ENCODE peak calls at places on chromosomes 5 and 9, in ten cellular contexts. One of them, this sample, is unnamed.

GRCh38 chr9:89879711-89880110 is 274.9 kb downstream of the GADD45G start:
- DNase-seq in AML-193: no peak
- DNase-seq in activated CD4-positive, alpha-beta T cell treated with anti-CD3 and anti-CD28 coated beads for 1 hour: no peak
- DNase-seq in PC-9: no peak
- DNase-seq in HS-5: no peak
- DNase-seq in T-helper 9 cell: no peak
- DNase-seq in IMR-90: no peak
- DNase-seq in RCC 7860: no peak
- DNase-seq in activated naive CD4-positive, alpha-beta T cell treated with Interleukin-2 at 50 U/mL for 16 hours: no peak
- DNase-seq in activated T-cell treated with anti-CD3 and anti-CD28 coated beads for 1 hour: no peak
- DNase-seq in this sample: no peak

GRCh38 chr5:50655810-50656205 is 10.6 kb upstream of the PARP8 start:
- DNase-seq in AML-193: no peak
- DNase-seq in activated CD4-positive, alpha-beta T cell treated with anti-CD3 and anti-CD28 coated beads for 1 hour: no peak
- DNase-seq in PC-9: peak
- DNase-seq in HS-5: no peak
- DNase-seq in T-helper 9 cell: no peak
- DNase-seq in IMR-90: no peak
- DNase-seq in RCC 7860: no peak
- DNase-seq in activated naive CD4-positive, alpha-beta T cell treated with Interleukin-2 at 50 U/mL for 16 hours: no peak
- DNase-seq in activated T-cell treated with anti-CD3 and anti-CD28 coated beads for 1 hour: no peak
- DNase-seq in this sample: no peak

GRCh38 chr5:104347119-104347708 is 784.6 kb upstream of the NUDT12 start:
- DNase-seq in AML-193: peak
- DNase-seq in activated CD4-positive, alpha-beta T cell treated with anti-CD3 and anti-CD28 coated beads for 1 hour: no peak
- DNase-seq in PC-9: no peak
- DNase-seq in HS-5: no peak
- DNase-seq in T-helper 9 cell: no peak
- DNase-seq in IMR-90: peak
- DNase-seq in RCC 7860: no peak
- DNase-seq in activated naive CD4-positive, alpha-beta T cell treated with Interleukin-2 at 50 U/mL for 16 hours: no peak
- DNase-seq in activated T-cell treated with anti-CD3 and anti-CD28 coated beads for 1 hour: no peak
- DNase-seq in this sample: peak

GRCh38 chr5:1930880-1931589 is 48.3 kb upstream of the IRX4 start:
- DNase-seq in AML-193: no peak
- DNase-seq in activated CD4-positive, alpha-beta T cell treated with anti-CD3 and anti-CD28 coated beads for 1 hour: no peak
- DNase-seq in PC-9: no peak
- DNase-seq in HS-5: no peak
- DNase-seq in T-helper 9 cell: no peak
- DNase-seq in IMR-90: no peak
- DNase-seq in RCC 7860: no peak
- DNase-seq in activated naive CD4-positive, alpha-beta T cell treated with Interleukin-2 at 50 U/mL for 16 hours: no peak
- DNase-seq in activated T-cell treated with anti-CD3 and anti-CD28 coated beads for 1 hour: no peak
- DNase-seq in this sample: no peak

GRCh38 chr9:128414461-128414860 is 6.2 kb upstream of the CERCAM start:
- DNase-seq in AML-193: no peak
- DNase-seq in activated CD4-positive, alpha-beta T cell treated with anti-CD3 and anti-CD28 coated beads for 1 hour: no peak
- DNase-seq in PC-9: no peak
- DNase-seq in HS-5: no peak
- DNase-seq in T-helper 9 cell: no peak
- DNase-seq in IMR-90: no peak
- DNase-seq in RCC 7860: no peak
- DNase-seq in activated naive CD4-positive, alpha-beta T cell treated with Interleukin-2 at 50 U/mL for 16 hours: no peak
- DNase-seq in activated T-cell treated with anti-CD3 and anti-CD28 coated beads for 1 hour: no peak
- DNase-seq in this sample: no peak

GRCh38 chr5:92421937-92422336 is 1038.8 kb upstream of the ARRDC3 start:
- DNase-seq in AML-193: no peak
- DNase-seq in activated CD4-positive, alpha-beta T cell treated with anti-CD3 and anti-CD28 coated beads for 1 hour: no peak
- DNase-seq in PC-9: no peak
- DNase-seq in HS-5: no peak
- DNase-seq in T-helper 9 cell: no peak
- DNase-seq in IMR-90: no peak
- DNase-seq in RCC 7860: no peak
- DNase-seq in activated naive CD4-positive, alpha-beta T cell treated with Interleukin-2 at 50 U/mL for 16 hours: no peak
- DNase-seq in activated T-cell treated with anti-CD3 and anti-CD28 coated beads for 1 hour: no peak
- DNase-seq in this sample: peak

GRCh38 chr9:100595391-100596199 is 17.7 kb downstream of the CAVIN4 start:
- DNase-seq in AML-193: peak
- DNase-seq in activated CD4-positive, alpha-beta T cell treated with anti-CD3 and anti-CD28 coated beads for 1 hour: no peak
- DNase-seq in PC-9: peak
- DNase-seq in HS-5: peak
- DNase-seq in T-helper 9 cell: no peak
- DNase-seq in IMR-90: peak
- DNase-seq in RCC 7860: peak
- DNase-seq in activated naive CD4-positive, alpha-beta T cell treated with Interleukin-2 at 50 U/mL for 16 hours: no peak
- DNase-seq in activated T-cell treated with anti-CD3 and anti-CD28 coated beads for 1 hour: no peak
- DNase-seq in this sample: peak

GRCh38 chr5:143376911-143377838 is 26.3 kb downstream of the NR3C1 start:
- DNase-seq in AML-193: no peak
- DNase-seq in activated CD4-positive, alpha-beta T cell treated with anti-CD3 and anti-CD28 coated beads for 1 hour: no peak
- DNase-seq in PC-9: peak
- DNase-seq in HS-5: no peak
- DNase-seq in T-helper 9 cell: no peak
- DNase-seq in IMR-90: peak
- DNase-seq in RCC 7860: peak
- DNase-seq in activated naive CD4-positive, alpha-beta T cell treated with Interleukin-2 at 50 U/mL for 16 hours: no peak
- DNase-seq in activated T-cell treated with anti-CD3 and anti-CD28 coated beads for 1 hour: no peak
- DNase-seq in this sample: peak

GRCh38 chr5:132065351-132065937 is 5.0 kb downstream of the IL3 start:
- DNase-seq in AML-193: peak
- DNase-seq in activated CD4-positive, alpha-beta T cell treated with anti-CD3 and anti-CD28 coated beads for 1 hour: no peak
- DNase-seq in PC-9: peak
- DNase-seq in HS-5: peak
- DNase-seq in T-helper 9 cell: peak
- DNase-seq in IMR-90: peak
- DNase-seq in RCC 7860: peak
- DNase-seq in activated naive CD4-positive, alpha-beta T cell treated with Interleukin-2 at 50 U/mL for 16 hours: peak
- DNase-seq in activated T-cell treated with anti-CD3 and anti-CD28 coated beads for 1 hour: peak
- DNase-seq in this sample: peak

GRCh38 chr5:167764650-167765289 is 526.7 kb upstream of the WWC1 start:
- DNase-seq in AML-193: no peak
- DNase-seq in activated CD4-positive, alpha-beta T cell treated with anti-CD3 and anti-CD28 coated beads for 1 hour: no peak
- DNase-seq in PC-9: no peak
- DNase-seq in HS-5: no peak
- DNase-seq in T-helper 9 cell: no peak
- DNase-seq in IMR-90: no peak
- DNase-seq in RCC 7860: no peak
- DNase-seq in activated naive CD4-positive, alpha-beta T cell treated with Interleukin-2 at 50 U/mL for 16 hours: no peak
- DNase-seq in activated T-cell treated with anti-CD3 and anti-CD28 coated beads for 1 hour: no peak
- DNase-seq in this sample: no peak

GRCh38 chr5:12691330-12691729 is 787.1 kb upstream of the CTNND2 start:
- DNase-seq in AML-193: no peak
- DNase-seq in activated CD4-positive, alpha-beta T cell treated with anti-CD3 and anti-CD28 coated beads for 1 hour: no peak
- DNase-seq in PC-9: no peak
- DNase-seq in HS-5: no peak
- DNase-seq in T-helper 9 cell: no peak
- DNase-seq in IMR-90: no peak
- DNase-seq in RCC 7860: no peak
- DNase-seq in activated naive CD4-positive, alpha-beta T cell treated with Interleukin-2 at 50 U/mL for 16 hours: no peak
- DNase-seq in activated T-cell treated with anti-CD3 and anti-CD28 coated beads for 1 hour: no peak
- DNase-seq in this sample: no peak